ENCODE peak calls at places on chromosome 11, in nine cellular contexts. L, O, T, C, B, I, K, J and F are unnamed samples.

GRCh38 chr11:112839051-112839450 is 122.2 kb upstream of the NCAM1 start:
- DNase-seq in L (no peak), O (no peak), T (no peak), C (no peak), B (no peak), I (no peak), K (no peak), J (no peak), F (no peak)

GRCh38 chr11:118076754-118077281 is at the start of gene TMPRSS4:
- DNase-seq in L (no peak), O (no peak), T (no peak), C (no peak), B (no peak), I (no peak), K (no peak), J (peak; percentile 86), F (no peak)

GRCh38 chr11:122362381-122362780 is 246.4 kb upstream of the BLID start:
- DNase-seq in L (no peak), O (no peak), T (no peak), C (no peak), B (no peak), I (no peak), K (no peak), J (no peak), F (no peak)

GRCh38 chr11:70230151-70230839 is 27.2 kb downstream of the FADD start:
- DNase-seq in L (peak; percentile 49), O (no peak), T (no peak), C (no peak), B (no peak), I (no peak), K (no peak), J (no peak), F (no peak)

GRCh38 chr11:7004482-7004881 is 15.7 kb downstream of the ZNF214 start:
- DNase-seq in L (peak; percentile 69), O (no peak), T (no peak), C (peak; percentile 60), B (no peak), I (no peak), K (no peak), J (no peak), F (no peak)

GRCh38 chr11:76329983-76330382 is 50.9 kb downstream of the THAP12 start:
- DNase-seq in L (no peak), O (no peak), T (peak; percentile 51), C (no peak), B (no peak), I (peak; percentile 23), K (no peak), J (no peak), F (no peak)

GRCh38 chr11:3146612-3147256 is 18.4 kb downstream of the OSBPL5 start:
- DNase-seq in L (peak; percentile 87), O (no peak), T (no peak), C (peak; percentile 54), B (no peak), I (no peak), K (no peak), J (no peak), F (no peak)

GRCh38 chr11:110219011-110219785 is 77.2 kb downstream of the RDX start:
- DNase-seq in L (peak; percentile 44), O (no peak), T (no peak), C (no peak), B (no peak), I (no peak), K (no peak), J (no peak), F (no peak)